ENCODE peak calls at places on chromosome 17, in four cellular contexts. Y, J, Z and K are unnamed samples.

GRCh38 chr17:66240013-66240412 is 10.8 kb upstream of the APOH start:
- DNase-seq in Y (no peak), J (no peak), Z (no peak), K (peak)

GRCh38 chr17:77054926-77055325 is 85.8 kb upstream of the SEC14L1 start:
- DNase-seq in Y (no peak), J (no peak), Z (no peak), K (no peak)

GRCh38 chr17:58200024-58200633 is 7.6 kb downstream of the EPX start:
- DNase-seq in Y (peak), J (peak), Z (no peak), K (no peak)

GRCh38 chr17:48907713-48908046 is 527 bp upstream of the UBE2Z start:
- DNase-seq in Y (no peak), J (peak), Z (no peak), K (peak)

GRCh38 chr17:10216213-10216982 is 18.0 kb upstream of the GAS7 start:
- DNase-seq in Y (no peak), J (no peak), Z (no peak), K (no peak)

GRCh38 chr17:13435230-13435629 is 166.5 kb downstream of the HS3ST3A1 start:
- DNase-seq in Y (no peak), J (no peak), Z (no peak), K (no peak)

GRCh38 chr17:36937001-36937960 is at the start of gene LHX1:
- DNase-seq in Y (no peak), J (no peak), Z (no peak), K (no peak)

GRCh38 chr17:43444223-43445008 is 39.4 kb upstream of the DHX8 start:
- DNase-seq in Y (no peak), J (peak), Z (no peak), K (no peak)

GRCh38 chr17:81665205-81666091 is 957 bp downstream of the OXLD1 start:
- DNase-seq in Y (no peak), J (no peak), Z (no peak), K (no peak)

GRCh38 chr17:44451832-44452231 is 51.4 kb downstream of the GPATCH8 start:
- DNase-seq in Y (no peak), J (no peak), Z (no peak), K (no peak)